ENCODE peak calls at places on chromosomes 4 and X, in five cellular contexts. One of them, this sample, is unnamed.

GRCh38 chr4:39976945-39977488 is 694 bp downstream of the PDS5A start:
- DNase-seq in GM12864: no peak
- DNase-seq in fibroblast of lung: peak; percentile 30
- DNase-seq in fibroblast of the aortic adventitia: no peak
- DNase-seq in PC-9: no peak
- DNase-seq in this sample: peak; percentile 14

GRCh38 chrX:22652596-22652995 is 347.2 kb upstream of the DDX53 start:
- DNase-seq in GM12864: no peak
- DNase-seq in fibroblast of lung: peak; percentile 56
- DNase-seq in fibroblast of the aortic adventitia: peak; percentile 25
- DNase-seq in PC-9: no peak
- DNase-seq in this sample: no peak

GRCh38 chr4:40255722-40256281 is 59.0 kb downstream of the RHOH start:
- DNase-seq in GM12864: no peak
- DNase-seq in fibroblast of lung: peak; percentile 100
- DNase-seq in fibroblast of the aortic adventitia: peak; percentile 96
- DNase-seq in PC-9: peak; percentile 95
- DNase-seq in this sample: peak; percentile 79

GRCh38 chr4:130056286-130056685 is 960.3 kb downstream of the C4orf33 start:
- DNase-seq in GM12864: no peak
- DNase-seq in fibroblast of lung: no peak
- DNase-seq in fibroblast of the aortic adventitia: no peak
- DNase-seq in PC-9: no peak
- DNase-seq in this sample: no peak

GRCh38 chr4:149959391-149959790 is 118.9 kb upstream of the DCLK2 start:
- DNase-seq in GM12864: no peak
- DNase-seq in fibroblast of lung: no peak
- DNase-seq in fibroblast of the aortic adventitia: no peak
- DNase-seq in PC-9: no peak
- DNase-seq in this sample: no peak

GRCh38 chr4:40325406-40326019 is 9.6 kb upstream of the CHRNA9 start:
- DNase-seq in GM12864: no peak
- DNase-seq in fibroblast of lung: peak; percentile 71
- DNase-seq in fibroblast of the aortic adventitia: peak; percentile 77
- DNase-seq in PC-9: peak; percentile 56
- DNase-seq in this sample: no peak

GRCh38 chr4:151418385-151418784 is 9.4 kb downstream of the FHIP1A start:
- DNase-seq in GM12864: no peak
- DNase-seq in fibroblast of lung: peak; percentile 90
- DNase-seq in fibroblast of the aortic adventitia: peak; percentile 76
- DNase-seq in PC-9: peak; percentile 80
- DNase-seq in this sample: no peak

GRCh38 chrX:14039344-14039743 is 9.7 kb upstream of the GEMIN8 start:
- DNase-seq in GM12864: no peak
- DNase-seq in fibroblast of lung: peak; percentile 10
- DNase-seq in fibroblast of the aortic adventitia: peak; percentile 64
- DNase-seq in PC-9: peak; percentile 41
- DNase-seq in this sample: no peak

GRCh38 chr4:18691431-18692200 is 670.1 kb upstream of the LCORL start:
- DNase-seq in GM12864: no peak
- DNase-seq in fibroblast of lung: peak; percentile 3
- DNase-seq in fibroblast of the aortic adventitia: no peak
- DNase-seq in PC-9: no peak
- DNase-seq in this sample: no peak

GRCh38 chr4:20253799-20254409 is 2.2 kb downstream of the SLIT2 start:
- DNase-seq in GM12864: no peak
- DNase-seq in fibroblast of lung: peak; percentile 46
- DNase-seq in fibroblast of the aortic adventitia: peak; percentile 58
- DNase-seq in PC-9: no peak
- DNase-seq in this sample: peak; percentile 80

GRCh38 chrX:142089193-142089592 is 115.9 kb downstream of the MAGEC2 start:
- DNase-seq in GM12864: no peak
- DNase-seq in fibroblast of lung: peak; percentile 3
- DNase-seq in fibroblast of the aortic adventitia: peak; percentile 4
- DNase-seq in PC-9: no peak
- DNase-seq in this sample: no peak

GRCh38 chr4:25450491-25450901 is 73.4 kb downstream of the ANAPC4 start:
- DNase-seq in GM12864: no peak
- DNase-seq in fibroblast of lung: no peak
- DNase-seq in fibroblast of the aortic adventitia: no peak
- DNase-seq in PC-9: no peak
- DNase-seq in this sample: no peak

GRCh38 chr4:74157116-74157742 is 689 bp upstream of the MTHFD2L start:
- DNase-seq in GM12864: no peak
- DNase-seq in fibroblast of lung: peak; percentile 50
- DNase-seq in fibroblast of the aortic adventitia: peak; percentile 50
- DNase-seq in PC-9: no peak
- DNase-seq in this sample: no peak

GRCh38 chrX:11770320-11770719 is 12.3 kb downstream of the MSL3 start:
- DNase-seq in GM12864: no peak
- DNase-seq in fibroblast of lung: peak; percentile 40
- DNase-seq in fibroblast of the aortic adventitia: peak; percentile 70
- DNase-seq in PC-9: peak; percentile 44
- DNase-seq in this sample: peak; percentile 19

GRCh38 chrX:57294961-57295360 is 8.5 kb downstream of the FAAH2 start:
- DNase-seq in GM12864: no peak
- DNase-seq in fibroblast of lung: no peak
- DNase-seq in fibroblast of the aortic adventitia: no peak
- DNase-seq in PC-9: no peak
- DNase-seq in this sample: no peak

GRCh38 chrX:128057421-128057820 is 5.2 kb upstream of the ACTRT1 start:
- DNase-seq in GM12864: no peak
- DNase-seq in fibroblast of lung: no peak
- DNase-seq in fibroblast of the aortic adventitia: no peak
- DNase-seq in PC-9: no peak
- DNase-seq in this sample: no peak

GRCh38 chr4:57109847-57110634 is at the start of gene IGFBP7:
- DNase-seq in GM12864: no peak
- DNase-seq in fibroblast of lung: peak; percentile 55
- DNase-seq in fibroblast of the aortic adventitia: peak; percentile 49
- DNase-seq in PC-9: no peak
- DNase-seq in this sample: peak; percentile 70

GRCh38 chrX:103423955-103424640 is 47.8 kb downstream of the BEX3 start:
- DNase-seq in GM12864: no peak
- DNase-seq in fibroblast of lung: no peak
- DNase-seq in fibroblast of the aortic adventitia: no peak
- DNase-seq in PC-9: no peak
- DNase-seq in this sample: no peak

GRCh38 chr4:164606478-164606877 is 147.5 kb upstream of the SMIM31 start:
- DNase-seq in GM12864: peak; percentile 5
- DNase-seq in fibroblast of lung: no peak
- DNase-seq in fibroblast of the aortic adventitia: no peak
- DNase-seq in PC-9: no peak
- DNase-seq in this sample: no peak

GRCh38 chrX:147838465-147839131 is 73.1 kb upstream of the FMR1 start:
- DNase-seq in GM12864: no peak
- DNase-seq in fibroblast of lung: no peak
- DNase-seq in fibroblast of the aortic adventitia: no peak
- DNase-seq in PC-9: peak; percentile 41
- DNase-seq in this sample: no peak

GRCh38 chr4:30717208-30718020 is 2.8 kb upstream of the PCDH7 start:
- DNase-seq in GM12864: no peak
- DNase-seq in fibroblast of lung: peak; percentile 86
- DNase-seq in fibroblast of the aortic adventitia: peak; percentile 72
- DNase-seq in PC-9: peak; percentile 69
- DNase-seq in this sample: no peak

GRCh38 chrX:136525738-136526606 is 6.0 kb upstream of the VGLL1 start:
- DNase-seq in GM12864: no peak
- DNase-seq in fibroblast of lung: peak; percentile 84
- DNase-seq in fibroblast of the aortic adventitia: peak; percentile 91
- DNase-seq in PC-9: peak; percentile 96
- DNase-seq in this sample: no peak

GRCh38 chr4:36823199-36823967 is 421.2 kb upstream of the NWD2 start:
- DNase-seq in GM12864: peak; percentile 18
- DNase-seq in fibroblast of lung: peak; percentile 2
- DNase-seq in fibroblast of the aortic adventitia: no peak
- DNase-seq in PC-9: no peak
- DNase-seq in this sample: no peak

GRCh38 chrX:104482757-104483156 is 83.2 kb upstream of the IL1RAPL2 start:
- DNase-seq in GM12864: no peak
- DNase-seq in fibroblast of lung: no peak
- DNase-seq in fibroblast of the aortic adventitia: no peak
- DNase-seq in PC-9: no peak
- DNase-seq in this sample: no peak

GRCh38 chrX:23887448-23887847 is 20.3 kb downstream of the APOO start:
- DNase-seq in GM12864: no peak
- DNase-seq in fibroblast of lung: no peak
- DNase-seq in fibroblast of the aortic adventitia: no peak
- DNase-seq in PC-9: no peak
- DNase-seq in this sample: no peak

GRCh38 chrX:11423362-11423818 is 130.2 kb downstream of the AMELX start:
- DNase-seq in GM12864: no peak
- DNase-seq in fibroblast of lung: peak; percentile 84
- DNase-seq in fibroblast of the aortic adventitia: peak; percentile 68
- DNase-seq in PC-9: no peak
- DNase-seq in this sample: no peak

GRCh38 chr4:3817561-3817960 is 51.4 kb downstream of the ADRA2C start:
- DNase-seq in GM12864: no peak
- DNase-seq in fibroblast of lung: no peak
- DNase-seq in fibroblast of the aortic adventitia: no peak
- DNase-seq in PC-9: no peak
- DNase-seq in this sample: no peak

GRCh38 chrX:65253817-65254216 is 277.6 kb upstream of the ZC4H2 start:
- DNase-seq in GM12864: no peak
- DNase-seq in fibroblast of lung: no peak
- DNase-seq in fibroblast of the aortic adventitia: no peak
- DNase-seq in PC-9: no peak
- DNase-seq in this sample: no peak

GRCh38 chr4:24033626-24034025 is 143.8 kb upstream of the PPARGC1A start:
- DNase-seq in GM12864: no peak
- DNase-seq in fibroblast of lung: peak; percentile 50
- DNase-seq in fibroblast of the aortic adventitia: no peak
- DNase-seq in PC-9: no peak
- DNase-seq in this sample: no peak

GRCh38 chr4:186134254-186134653 is 29.8 kb downstream of the FAM149A start:
- DNase-seq in GM12864: peak; percentile 72
- DNase-seq in fibroblast of lung: no peak
- DNase-seq in fibroblast of the aortic adventitia: no peak
- DNase-seq in PC-9: no peak
- DNase-seq in this sample: no peak

GRCh38 chr4:137627938-137628460 is 95.7 kb upstream of the PCDH18 start:
- DNase-seq in GM12864: no peak
- DNase-seq in fibroblast of lung: no peak
- DNase-seq in fibroblast of the aortic adventitia: no peak
- DNase-seq in PC-9: no peak
- DNase-seq in this sample: no peak

GRCh38 chr4:26076896-26077295 is 162.9 kb downstream of the SMIM20 start:
- DNase-seq in GM12864: no peak
- DNase-seq in fibroblast of lung: peak; percentile 37
- DNase-seq in fibroblast of the aortic adventitia: peak; percentile 38
- DNase-seq in PC-9: no peak
- DNase-seq in this sample: no peak

GRCh38 chrX:112997991-112998390 is 157.4 kb upstream of the AMOT start:
- DNase-seq in GM12864: no peak
- DNase-seq in fibroblast of lung: no peak
- DNase-seq in fibroblast of the aortic adventitia: no peak
- DNase-seq in PC-9: no peak
- DNase-seq in this sample: no peak

GRCh38 chrX:131923614-131924250 is 99.4 kb upstream of the STK26 start:
- DNase-seq in GM12864: no peak
- DNase-seq in fibroblast of lung: no peak
- DNase-seq in fibroblast of the aortic adventitia: no peak
- DNase-seq in PC-9: no peak
- DNase-seq in this sample: no peak

GRCh38 chrX:131917588-131917987 is 105.5 kb upstream of the STK26 start:
- DNase-seq in GM12864: no peak
- DNase-seq in fibroblast of lung: no peak
- DNase-seq in fibroblast of the aortic adventitia: no peak
- DNase-seq in PC-9: no peak
- DNase-seq in this sample: no peak

GRCh38 chrX:131918839-131919238 is 104.3 kb upstream of the STK26 start:
- DNase-seq in GM12864: no peak
- DNase-seq in fibroblast of lung: no peak
- DNase-seq in fibroblast of the aortic adventitia: no peak
- DNase-seq in PC-9: peak; percentile 55
- DNase-seq in this sample: no peak
- H3K4me3 ChIP-seq in GM12864: no peak overlapping the region
- H3K4me3 ChIP-seq in fibroblast of lung: no peak overlapping the region
- H3K4me3 ChIP-seq in fibroblast of the aortic adventitia: no peak overlapping the region
- H3K4me3 ChIP-seq in PC-9: no peak overlapping the region
- H3K4me3 ChIP-seq in this sample: no peak overlapping the region

GRCh38 chr4:118352843-118353373 is at the start of gene PRSS12:
- DNase-seq in GM12864: no peak
- DNase-seq in fibroblast of lung: peak; percentile 51
- DNase-seq in fibroblast of the aortic adventitia: peak; percentile 69
- DNase-seq in PC-9: no peak
- DNase-seq in this sample: peak; percentile 78

GRCh38 chr4:118354913-118355312 is 2.1 kb upstream of the PRSS12 start:
- DNase-seq in GM12864: no peak
- DNase-seq in fibroblast of lung: no peak
- DNase-seq in fibroblast of the aortic adventitia: no peak
- DNase-seq in PC-9: no peak
- DNase-seq in this sample: no peak

GRCh38 chr4:118350961-118351360 is 1.8 kb downstream of the PRSS12 start:
- DNase-seq in GM12864: no peak
- DNase-seq in fibroblast of lung: no peak
- DNase-seq in fibroblast of the aortic adventitia: no peak
- DNase-seq in PC-9: no peak
- DNase-seq in this sample: no peak

GRCh38 chr4:118351851-118352827 is 664 bp downstream of the PRSS12 start:
- DNase-seq in GM12864: no peak
- DNase-seq in fibroblast of lung: no peak
- DNase-seq in fibroblast of the aortic adventitia: peak; percentile 47
- DNase-seq in PC-9: no peak
- DNase-seq in this sample: peak; percentile 47

GRCh38 chr4:118353452-118353851 is 649 bp upstream of the PRSS12 start:
- DNase-seq in GM12864: no peak
- DNase-seq in fibroblast of lung: no peak
- DNase-seq in fibroblast of the aortic adventitia: no peak
- DNase-seq in PC-9: no peak
- DNase-seq in this sample: no peak
- H3K4me3 ChIP-seq in GM12864: no peak overlapping the region
- H3K4me3 ChIP-seq in fibroblast of lung: peak overlapping the region; percentile 83
- H3K4me3 ChIP-seq in fibroblast of the aortic adventitia: peak overlapping the region; percentile 79
- H3K4me3 ChIP-seq in PC-9: peak overlapping the region; percentile 59
- H3K4me3 ChIP-seq in this sample: peak overlapping the region; percentile 53

GRCh38 chr4:76234679-76235044 is 16.9 kb upstream of the FAM47E start:
- DNase-seq in GM12864: no peak
- DNase-seq in fibroblast of lung: no peak
- DNase-seq in fibroblast of the aortic adventitia: no peak
- DNase-seq in PC-9: no peak
- DNase-seq in this sample: no peak
- H3K4me3 ChIP-seq in GM12864: no peak overlapping the region
- H3K4me3 ChIP-seq in fibroblast of lung: no peak overlapping the region
- H3K4me3 ChIP-seq in fibroblast of the aortic adventitia: no peak overlapping the region
- H3K4me3 ChIP-seq in PC-9: no peak overlapping the region
- H3K4me3 ChIP-seq in this sample: no peak overlapping the region

DNA sequence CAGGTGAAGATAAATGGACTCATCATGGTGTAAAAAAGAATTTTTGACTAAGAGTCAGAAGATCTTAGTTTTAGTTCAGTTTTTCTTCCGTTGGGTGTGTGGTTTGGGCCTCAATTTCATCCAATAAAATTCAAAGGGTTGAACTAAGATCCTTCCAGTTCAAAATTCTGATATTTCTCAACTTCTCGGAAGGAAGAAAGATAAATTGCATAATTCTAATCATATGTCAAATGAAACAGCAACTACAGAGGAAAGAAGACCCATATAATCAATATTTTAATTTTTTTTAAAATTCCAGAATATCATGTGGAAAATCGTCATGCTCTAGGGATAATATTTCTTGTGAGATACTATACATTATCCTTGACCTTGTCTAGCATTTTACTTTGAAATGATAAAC is 192.8 kb downstream of the SPRY1 start:
- DNase-seq in GM12864: no peak
- DNase-seq in fibroblast of lung: no peak
- DNase-seq in fibroblast of the aortic adventitia: no peak
- DNase-seq in PC-9: no peak
- DNase-seq in this sample: no peak
- H3K4me3 ChIP-seq in GM12864: no peak overlapping the region
- H3K4me3 ChIP-seq in fibroblast of lung: no peak overlapping the region
- H3K4me3 ChIP-seq in fibroblast of the aortic adventitia: no peak overlapping the region
- H3K4me3 ChIP-seq in PC-9: no peak overlapping the region
- H3K4me3 ChIP-seq in this sample: no peak overlapping the region

This sample was measured in SJSA1.